ENCODE peak calls at places on chromosomes 2 and 18, in eight cellular contexts. One of them, this sample, is unnamed.

GRCh38 chr2:229417906-229418305 is 146.8 kb upstream of the PID1 start:
- DNase-seq in coronary artery: no peak
- DNase-seq in endothelial cell: no peak
- DNase-seq in chondrocyte: no peak
- DNase-seq in Peyer's patch: no peak
- DNase-seq in MCF 10A: no peak
- DNase-seq in hepatocyte: no peak
- DNase-seq in fibroblast of villous mesenchyme: no peak
- DNase-seq in this sample: no peak

GRCh38 chr2:15651367-15651727 is 59.7 kb downstream of the DDX1 start:
- DNase-seq in coronary artery: no peak
- DNase-seq in MCF 10A: no peak
- DNase-seq in chondrocyte: no peak
- DNase-seq in Peyer's patch: no peak
- DNase-seq in hepatocyte: no peak
- DNase-seq in endothelial cell: no peak
- DNase-seq in fibroblast of villous mesenchyme: no peak
- DNase-seq in this sample: no peak

GRCh38 chr2:240383871-240384700 is 51.4 kb upstream of the GPC1 start:
- DNase-seq in endothelial cell: no peak
- DNase-seq in MCF 10A: no peak
- DNase-seq in fibroblast of villous mesenchyme: no peak
- DNase-seq in coronary artery: no peak
- DNase-seq in hepatocyte: no peak
- DNase-seq in chondrocyte: peak
- DNase-seq in Peyer's patch: no peak
- DNase-seq in this sample: peak

GRCh38 chr2:108594982-108595464 is 60.8 kb downstream of the LIMS1 start:
- DNase-seq in hepatocyte: no peak
- DNase-seq in coronary artery: no peak
- DNase-seq in fibroblast of villous mesenchyme: peak
- DNase-seq in chondrocyte: no peak
- DNase-seq in Peyer's patch: no peak
- DNase-seq in endothelial cell: peak
- DNase-seq in MCF 10A: peak
- DNase-seq in this sample: peak

GRCh38 chr18:66222174-66222573 is 381.7 kb downstream of the CDH19 start:
- DNase-seq in coronary artery: no peak
- DNase-seq in endothelial cell: no peak
- DNase-seq in MCF 10A: peak
- DNase-seq in Peyer's patch: no peak
- DNase-seq in chondrocyte: no peak
- DNase-seq in hepatocyte: no peak
- DNase-seq in fibroblast of villous mesenchyme: no peak
- DNase-seq in this sample: no peak

GRCh38 chr18:32349728-32350395 is 120.8 kb downstream of the GAREM1 start:
- DNase-seq in hepatocyte: peak
- DNase-seq in coronary artery: peak
- DNase-seq in Peyer's patch: no peak
- DNase-seq in endothelial cell: no peak
- DNase-seq in MCF 10A: peak
- DNase-seq in chondrocyte: no peak
- DNase-seq in fibroblast of villous mesenchyme: peak
- DNase-seq in this sample: no peak

GRCh38 chr18:79532690-79533058 is 136.9 kb downstream of the NFATC1 start:
- DNase-seq in Peyer's patch: peak
- DNase-seq in chondrocyte: no peak
- DNase-seq in fibroblast of villous mesenchyme: no peak
- DNase-seq in hepatocyte: no peak
- DNase-seq in MCF 10A: no peak
- DNase-seq in endothelial cell: no peak
- DNase-seq in coronary artery: no peak
- DNase-seq in this sample: peak

GRCh38 chr2:80429251-80429650 is 124.7 kb upstream of the LRRTM1 start:
- DNase-seq in coronary artery: no peak
- DNase-seq in Peyer's patch: no peak
- DNase-seq in hepatocyte: no peak
- DNase-seq in endothelial cell: no peak
- DNase-seq in fibroblast of villous mesenchyme: no peak
- DNase-seq in MCF 10A: no peak
- DNase-seq in chondrocyte: no peak
- DNase-seq in this sample: no peak

GRCh38 chr2:26017464-26018183 is 16.3 kb upstream of the RAB10 start:
- DNase-seq in MCF 10A: no peak
- DNase-seq in hepatocyte: no peak
- DNase-seq in coronary artery: no peak
- DNase-seq in Peyer's patch: no peak
- DNase-seq in endothelial cell: no peak
- DNase-seq in chondrocyte: no peak
- DNase-seq in fibroblast of villous mesenchyme: no peak
- DNase-seq in this sample: no peak

GRCh38 chr2:134558208-134558890 is 160.5 kb downstream of the TMEM163 start:
- DNase-seq in endothelial cell: no peak
- DNase-seq in Peyer's patch: no peak
- DNase-seq in coronary artery: no peak
- DNase-seq in fibroblast of villous mesenchyme: no peak
- DNase-seq in chondrocyte: no peak
- DNase-seq in hepatocyte: no peak
- DNase-seq in MCF 10A: no peak
- DNase-seq in this sample: no peak

GRCh38 chr2:205280630-205281225 is 401.6 kb upstream of the NRP2 start:
- DNase-seq in chondrocyte: no peak
- DNase-seq in hepatocyte: no peak
- DNase-seq in coronary artery: no peak
- DNase-seq in fibroblast of villous mesenchyme: no peak
- DNase-seq in Peyer's patch: no peak
- DNase-seq in endothelial cell: no peak
- DNase-seq in MCF 10A: no peak
- DNase-seq in this sample: no peak

GRCh38 chr2:101330253-101330921 is 21.9 kb upstream of the RNF149 start:
- DNase-seq in endothelial cell: peak
- DNase-seq in chondrocyte: no peak
- DNase-seq in coronary artery: no peak
- DNase-seq in fibroblast of villous mesenchyme: no peak
- DNase-seq in Peyer's patch: peak
- DNase-seq in MCF 10A: no peak
- DNase-seq in hepatocyte: peak
- DNase-seq in this sample: no peak

GRCh38 chr2:25174192-25174861 is 5.9 kb upstream of the POMC start:
- DNase-seq in hepatocyte: no peak
- DNase-seq in chondrocyte: no peak
- DNase-seq in MCF 10A: no peak
- DNase-seq in fibroblast of villous mesenchyme: no peak
- DNase-seq in coronary artery: no peak
- DNase-seq in endothelial cell: no peak
- DNase-seq in Peyer's patch: no peak
- DNase-seq in this sample: no peak

GRCh38 chr18:67199993-67200617 is 316.4 kb downstream of the DSEL start:
- DNase-seq in fibroblast of villous mesenchyme: peak
- DNase-seq in MCF 10A: peak
- DNase-seq in coronary artery: no peak
- DNase-seq in hepatocyte: peak
- DNase-seq in endothelial cell: no peak
- DNase-seq in Peyer's patch: no peak
- DNase-seq in chondrocyte: no peak
- DNase-seq in this sample: no peak

GRCh38 chr18:47817017-47817911 is 113.2 kb downstream of the SMAD2 start:
- DNase-seq in Peyer's patch: no peak
- DNase-seq in endothelial cell: no peak
- DNase-seq in MCF 10A: no peak
- DNase-seq in coronary artery: no peak
- DNase-seq in chondrocyte: no peak
- DNase-seq in hepatocyte: no peak
- DNase-seq in fibroblast of villous mesenchyme: peak
- DNase-seq in this sample: no peak

GRCh38 chr2:31428001-31428418 is 13.5 kb upstream of the XDH start:
- DNase-seq in coronary artery: no peak
- DNase-seq in Peyer's patch: no peak
- DNase-seq in fibroblast of villous mesenchyme: peak
- DNase-seq in chondrocyte: no peak
- DNase-seq in MCF 10A: peak
- DNase-seq in endothelial cell: no peak
- DNase-seq in hepatocyte: no peak
- DNase-seq in this sample: no peak
- TF ChIP-seq CTCF in coronary artery: no peak
- TF ChIP-seq CTCF in Peyer's patch: no peak
- TF ChIP-seq CTCF in fibroblast of villous mesenchyme: peak
- TF ChIP-seq CTCF in chondrocyte: peak
- TF ChIP-seq CTCF in MCF 10A: no peak
- TF ChIP-seq CTCF in endothelial cell: no peak
- TF ChIP-seq CTCF in hepatocyte: no peak
- TF ChIP-seq CTCF in this sample: no peak

GRCh38 chr18:5500158-5500939 is 43.4 kb downstream of the EPB41L3 start:
- DNase-seq in endothelial cell: no peak
- DNase-seq in Peyer's patch: no peak
- DNase-seq in fibroblast of villous mesenchyme: no peak
- DNase-seq in MCF 10A: no peak
- DNase-seq in coronary artery: no peak
- DNase-seq in hepatocyte: no peak
- DNase-seq in chondrocyte: no peak
- DNase-seq in this sample: no peak
- TF ChIP-seq CTCF in endothelial cell: no peak
- TF ChIP-seq CTCF in Peyer's patch: no peak
- TF ChIP-seq CTCF in fibroblast of villous mesenchyme: no peak
- TF ChIP-seq CTCF in MCF 10A: no peak
- TF ChIP-seq CTCF in coronary artery: no peak
- TF ChIP-seq CTCF in hepatocyte: no peak
- TF ChIP-seq CTCF in chondrocyte: no peak
- TF ChIP-seq CTCF in this sample: no peak

GRCh38 chr2:99158599-99158998 is 3.8 kb downstream of the LIPT1 start:
- DNase-seq in fibroblast of villous mesenchyme: no peak
- DNase-seq in chondrocyte: no peak
- DNase-seq in coronary artery: no peak
- DNase-seq in hepatocyte: no peak
- DNase-seq in endothelial cell: no peak
- DNase-seq in Peyer's patch: no peak
- DNase-seq in MCF 10A: no peak
- DNase-seq in this sample: no peak
- TF ChIP-seq CTCF in fibroblast of villous mesenchyme: no peak
- TF ChIP-seq CTCF in chondrocyte: no peak
- TF ChIP-seq CTCF in coronary artery: no peak
- TF ChIP-seq CTCF in hepatocyte: no peak
- TF ChIP-seq CTCF in endothelial cell: no peak
- TF ChIP-seq CTCF in Peyer's patch: no peak
- TF ChIP-seq CTCF in MCF 10A: no peak
- TF ChIP-seq CTCF in this sample: no peak

DNA sequence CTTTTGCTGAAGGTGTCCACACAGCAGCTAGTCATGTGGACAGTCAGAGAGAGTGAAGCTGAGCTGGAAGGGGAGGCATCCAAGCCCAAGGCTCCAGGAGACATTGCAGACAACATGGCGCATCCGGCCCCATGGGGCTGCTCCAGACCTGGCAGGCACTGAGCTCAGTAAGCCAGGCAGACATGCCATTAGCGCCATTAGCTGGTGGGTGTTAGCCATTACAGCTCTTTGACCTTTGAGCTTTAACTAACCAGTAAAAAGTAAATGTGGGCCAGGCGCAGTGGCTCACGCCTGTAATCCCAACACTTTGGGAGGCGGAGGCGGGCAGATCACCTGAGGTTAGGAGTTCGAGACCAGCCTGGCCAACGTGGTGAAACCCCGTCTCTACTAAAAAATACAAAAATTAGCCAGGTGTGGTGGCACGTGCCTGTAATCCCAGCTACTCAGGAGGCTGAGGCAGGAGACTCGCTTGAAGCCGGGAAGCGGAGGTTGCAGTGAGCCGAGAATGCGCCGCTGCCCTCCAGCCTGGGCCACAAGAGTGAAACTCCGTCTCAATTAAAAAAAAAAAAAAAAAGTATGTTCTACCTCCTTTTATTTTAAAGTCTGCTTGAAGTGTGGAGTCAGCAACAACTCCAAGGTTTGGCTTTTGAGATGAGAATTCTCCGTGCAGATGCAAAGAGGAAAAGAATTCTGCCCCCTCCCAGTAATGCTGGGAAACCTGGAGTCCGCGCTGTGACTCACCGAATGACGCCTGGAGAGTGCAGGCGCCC is 69.4 kb downstream of the TWSG1 start:
- DNase-seq in chondrocyte: no peak
- DNase-seq in Peyer's patch: no peak
- DNase-seq in MCF 10A: no peak
- DNase-seq in coronary artery: no peak
- DNase-seq in hepatocyte: no peak
- DNase-seq in fibroblast of villous mesenchyme: peak
- DNase-seq in endothelial cell: no peak
- DNase-seq in this sample: no peak
- TF ChIP-seq CTCF in chondrocyte: no peak
- TF ChIP-seq CTCF in Peyer's patch: no peak
- TF ChIP-seq CTCF in MCF 10A: no peak
- TF ChIP-seq CTCF in coronary artery: no peak
- TF ChIP-seq CTCF in hepatocyte: no peak
- TF ChIP-seq CTCF in fibroblast of villous mesenchyme: no peak
- TF ChIP-seq CTCF in endothelial cell: no peak
- TF ChIP-seq CTCF in this sample: no peak

DNA sequence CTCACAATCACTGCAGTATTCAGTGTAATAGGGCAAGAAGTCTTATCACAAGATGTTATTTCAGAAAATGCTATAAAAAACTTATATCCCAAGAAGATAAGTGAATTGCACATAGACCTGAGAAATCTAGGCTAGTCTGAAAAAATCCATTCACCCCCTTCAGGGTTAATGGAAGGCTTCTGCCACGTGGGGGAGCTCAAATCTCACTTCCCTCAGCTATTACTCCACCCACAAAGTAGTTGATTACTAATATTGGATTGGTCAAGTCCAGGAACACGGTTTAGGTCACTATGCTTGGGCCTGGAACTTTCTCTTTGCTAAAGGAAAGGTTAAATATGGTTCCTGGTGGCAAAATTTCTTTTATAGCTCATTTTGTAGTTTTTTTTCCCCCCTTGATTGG is 51.2 kb upstream of the ADAM23 start:
- DNase-seq in endothelial cell: peak
- DNase-seq in fibroblast of villous mesenchyme: peak
- DNase-seq in coronary artery: no peak
- DNase-seq in Peyer's patch: no peak
- DNase-seq in hepatocyte: peak
- DNase-seq in MCF 10A: peak
- DNase-seq in chondrocyte: no peak
- DNase-seq in this sample: no peak
- TF ChIP-seq CTCF in endothelial cell: peak
- TF ChIP-seq CTCF in fibroblast of villous mesenchyme: peak
- TF ChIP-seq CTCF in coronary artery: no peak
- TF ChIP-seq CTCF in Peyer's patch: peak
- TF ChIP-seq CTCF in hepatocyte: peak
- TF ChIP-seq CTCF in MCF 10A: peak
- TF ChIP-seq CTCF in chondrocyte: peak
- TF ChIP-seq CTCF in this sample: peak

GRCh38 chr2:105344704-105345345 is 7.5 kb downstream of the C2orf49 start:
- DNase-seq in fibroblast of villous mesenchyme: peak
- DNase-seq in Peyer's patch: no peak
- DNase-seq in chondrocyte: no peak
- DNase-seq in hepatocyte: peak
- DNase-seq in endothelial cell: no peak
- DNase-seq in MCF 10A: peak
- DNase-seq in coronary artery: no peak
- DNase-seq in this sample: no peak
- TF ChIP-seq CTCF in fibroblast of villous mesenchyme: peak
- TF ChIP-seq CTCF in Peyer's patch: peak
- TF ChIP-seq CTCF in chondrocyte: peak
- TF ChIP-seq CTCF in hepatocyte: peak
- TF ChIP-seq CTCF in endothelial cell: peak
- TF ChIP-seq CTCF in MCF 10A: peak
- TF ChIP-seq CTCF in coronary artery: no peak
- TF ChIP-seq CTCF in this sample: peak